ENCODE peak calls at places on chromosomes 4 and X, in seven cellular contexts. One of them, this sample, is unnamed.

GRCh38 chr4:87188063-87188462 is 32.4 kb downstream of the KLHL8 start:
- DNase-seq in iris pigment epithelial cell: peak; percentile 54
- DNase-seq in sciatic nerve: no peak
- DNase-seq in NCI-H1436: no peak
- DNase-seq in astrocyte of the spinal cord: peak; percentile 37
- DNase-seq in CD8-positive, alpha-beta T cell: no peak
- DNase-seq in NCI-H69: peak; percentile 53
- DNase-seq in this sample: no peak

GRCh38 chr4:156100651-156101050 is 147.0 kb upstream of the CTSO start:
- DNase-seq in sciatic nerve: no peak
- DNase-seq in NCI-H69: no peak
- DNase-seq in iris pigment epithelial cell: peak; percentile 48
- DNase-seq in astrocyte of the spinal cord: peak; percentile 50
- DNase-seq in CD8-positive, alpha-beta T cell: no peak
- DNase-seq in NCI-H1436: no peak
- DNase-seq in this sample: no peak

GRCh38 chr4:71195932-71196331 is 142.9 kb upstream of the SLC4A4 start:
- DNase-seq in iris pigment epithelial cell: peak; percentile 41
- DNase-seq in NCI-H69: no peak
- DNase-seq in sciatic nerve: no peak
- DNase-seq in CD8-positive, alpha-beta T cell: no peak
- DNase-seq in NCI-H1436: no peak
- DNase-seq in astrocyte of the spinal cord: peak; percentile 56
- DNase-seq in this sample: peak; percentile 78

GRCh38 chrX:129577473-129577872 is 37.4 kb downstream of the OCRL start:
- DNase-seq in iris pigment epithelial cell: peak; percentile 88
- DNase-seq in CD8-positive, alpha-beta T cell: no peak
- DNase-seq in NCI-H69: no peak
- DNase-seq in astrocyte of the spinal cord: peak; percentile 84
- DNase-seq in sciatic nerve: no peak
- DNase-seq in NCI-H1436: no peak
- DNase-seq in this sample: peak; percentile 86

GRCh38 chr4:76459291-76459723 is 24.3 kb downstream of the SHROOM3 start:
- DNase-seq in sciatic nerve: no peak
- DNase-seq in iris pigment epithelial cell: peak; percentile 75
- DNase-seq in NCI-H69: no peak
- DNase-seq in CD8-positive, alpha-beta T cell: no peak
- DNase-seq in astrocyte of the spinal cord: peak; percentile 85
- DNase-seq in NCI-H1436: no peak
- DNase-seq in this sample: peak; percentile 93

GRCh38 chrX:72573158-72573511 is 492 bp upstream of the HDAC8 start:
- DNase-seq in iris pigment epithelial cell: no peak
- DNase-seq in NCI-H1436: no peak
- DNase-seq in sciatic nerve: no peak
- DNase-seq in NCI-H69: no peak
- DNase-seq in CD8-positive, alpha-beta T cell: no peak
- DNase-seq in astrocyte of the spinal cord: no peak
- DNase-seq in this sample: no peak

GRCh38 chrX:130253916-130254315 is 14.8 kb downstream of the ZNF280C start:
- DNase-seq in iris pigment epithelial cell: no peak
- DNase-seq in NCI-H1436: no peak
- DNase-seq in astrocyte of the spinal cord: no peak
- DNase-seq in sciatic nerve: no peak
- DNase-seq in NCI-H69: peak; percentile 31
- DNase-seq in CD8-positive, alpha-beta T cell: no peak
- DNase-seq in this sample: no peak

GRCh38 chr4:78922207-78922606 is 17.0 kb downstream of the PAQR3 start:
- DNase-seq in sciatic nerve: no peak
- DNase-seq in NCI-H1436: no peak
- DNase-seq in astrocyte of the spinal cord: peak; percentile 39
- DNase-seq in iris pigment epithelial cell: peak; percentile 68
- DNase-seq in CD8-positive, alpha-beta T cell: no peak
- DNase-seq in NCI-H69: no peak
- DNase-seq in this sample: peak; percentile 38

GRCh38 chr4:153166971-153167501 is 37.2 kb upstream of the TRIM2 start:
- DNase-seq in iris pigment epithelial cell: peak; percentile 76
- DNase-seq in CD8-positive, alpha-beta T cell: no peak
- DNase-seq in astrocyte of the spinal cord: peak; percentile 81
- DNase-seq in sciatic nerve: no peak
- DNase-seq in NCI-H69: no peak
- DNase-seq in NCI-H1436: no peak
- DNase-seq in this sample: peak; percentile 28

GRCh38 chrX:17553451-17553850 is 178.5 kb downstream of the NHS start:
- DNase-seq in astrocyte of the spinal cord: peak; percentile 79
- DNase-seq in CD8-positive, alpha-beta T cell: no peak
- DNase-seq in NCI-H69: peak; percentile 8
- DNase-seq in NCI-H1436: no peak
- DNase-seq in sciatic nerve: no peak
- DNase-seq in iris pigment epithelial cell: peak; percentile 57
- DNase-seq in this sample: peak; percentile 88

GRCh38 chr4:177509346-177509745 is 67.1 kb upstream of the AGA start:
- DNase-seq in CD8-positive, alpha-beta T cell: no peak
- DNase-seq in sciatic nerve: no peak
- DNase-seq in NCI-H69: peak; percentile 86
- DNase-seq in astrocyte of the spinal cord: no peak
- DNase-seq in iris pigment epithelial cell: no peak
- DNase-seq in NCI-H1436: no peak
- DNase-seq in this sample: no peak

GRCh38 chr4:71204056-71204455 is 134.8 kb upstream of the SLC4A4 start:
- DNase-seq in astrocyte of the spinal cord: no peak
- DNase-seq in NCI-H1436: no peak
- DNase-seq in NCI-H69: no peak
- DNase-seq in CD8-positive, alpha-beta T cell: no peak
- DNase-seq in iris pigment epithelial cell: no peak
- DNase-seq in sciatic nerve: no peak
- DNase-seq in this sample: no peak

GRCh38 chr4:85209161-85209560 is 242.7 kb upstream of the WDFY3 start:
- DNase-seq in CD8-positive, alpha-beta T cell: no peak
- DNase-seq in iris pigment epithelial cell: peak; percentile 3
- DNase-seq in NCI-H69: no peak
- DNase-seq in astrocyte of the spinal cord: peak; percentile 8
- DNase-seq in sciatic nerve: no peak
- DNase-seq in NCI-H1436: no peak
- DNase-seq in this sample: peak; percentile 37

GRCh38 chrX:145727476-145727875 is 90.2 kb upstream of the SLITRK2 start:
- DNase-seq in iris pigment epithelial cell: no peak
- DNase-seq in NCI-H1436: no peak
- DNase-seq in astrocyte of the spinal cord: no peak
- DNase-seq in sciatic nerve: no peak
- DNase-seq in CD8-positive, alpha-beta T cell: no peak
- DNase-seq in NCI-H69: no peak
- DNase-seq in this sample: no peak

GRCh38 chr4:37628977-37629609 is 57.1 kb downstream of the RELL1 start:
- DNase-seq in CD8-positive, alpha-beta T cell: no peak
- DNase-seq in sciatic nerve: peak; percentile 65
- DNase-seq in NCI-H1436: no peak
- DNase-seq in iris pigment epithelial cell: peak; percentile 97
- DNase-seq in astrocyte of the spinal cord: peak; percentile 68
- DNase-seq in NCI-H69: no peak
- DNase-seq in this sample: peak; percentile 89

GRCh38 chr4:15598644-15599043 is 56.5 kb downstream of the FBXL5 start:
- DNase-seq in NCI-H69: no peak
- DNase-seq in iris pigment epithelial cell: peak; percentile 94
- DNase-seq in CD8-positive, alpha-beta T cell: no peak
- DNase-seq in sciatic nerve: no peak
- DNase-seq in NCI-H1436: no peak
- DNase-seq in astrocyte of the spinal cord: no peak
- DNase-seq in this sample: no peak

GRCh38 chrX:8820910-8821527 is 19.8 kb upstream of the FAM9A start:
- DNase-seq in astrocyte of the spinal cord: no peak
- DNase-seq in NCI-H69: peak; percentile 25
- DNase-seq in iris pigment epithelial cell: peak; percentile 2
- DNase-seq in sciatic nerve: no peak
- DNase-seq in CD8-positive, alpha-beta T cell: no peak
- DNase-seq in NCI-H1436: no peak
- DNase-seq in this sample: peak; percentile 16

GRCh38 chr4:18930487-18930886 is 908.9 kb upstream of the LCORL start:
- DNase-seq in NCI-H1436: no peak
- DNase-seq in astrocyte of the spinal cord: no peak
- DNase-seq in CD8-positive, alpha-beta T cell: no peak
- DNase-seq in iris pigment epithelial cell: no peak
- DNase-seq in sciatic nerve: no peak
- DNase-seq in NCI-H69: no peak
- DNase-seq in this sample: no peak

GRCh38 chr4:91684955-91685354 is 618.8 kb upstream of the GRID2 start:
- DNase-seq in astrocyte of the spinal cord: no peak
- DNase-seq in sciatic nerve: no peak
- DNase-seq in NCI-H69: no peak
- DNase-seq in NCI-H1436: no peak
- DNase-seq in iris pigment epithelial cell: no peak
- DNase-seq in CD8-positive, alpha-beta T cell: no peak
- DNase-seq in this sample: no peak

GRCh38 chrX:74118503-74118902 is 185.5 kb upstream of the ZCCHC13 start:
- DNase-seq in sciatic nerve: no peak
- DNase-seq in NCI-H1436: no peak
- DNase-seq in iris pigment epithelial cell: no peak
- DNase-seq in NCI-H69: peak; percentile 0
- DNase-seq in astrocyte of the spinal cord: no peak
- DNase-seq in CD8-positive, alpha-beta T cell: no peak
- DNase-seq in this sample: peak; percentile 68

GRCh38 chr4:125155251-125155650 is 159.5 kb upstream of the FAT4 start:
- DNase-seq in iris pigment epithelial cell: no peak
- DNase-seq in NCI-H69: no peak
- DNase-seq in NCI-H1436: no peak
- DNase-seq in sciatic nerve: no peak
- DNase-seq in CD8-positive, alpha-beta T cell: no peak
- DNase-seq in astrocyte of the spinal cord: no peak
- DNase-seq in this sample: no peak

GRCh38 chr4:6907658-6908191 is 1.9 kb upstream of the TBC1D14 start:
- DNase-seq in sciatic nerve: no peak
- DNase-seq in astrocyte of the spinal cord: no peak
- DNase-seq in NCI-H1436: no peak
- DNase-seq in CD8-positive, alpha-beta T cell: no peak
- DNase-seq in iris pigment epithelial cell: no peak
- DNase-seq in NCI-H69: peak; percentile 53
- DNase-seq in this sample: no peak

GRCh38 chrX:3585719-3586118 is 127.7 kb downstream of the PRKX start:
- DNase-seq in NCI-H69: no peak
- DNase-seq in CD8-positive, alpha-beta T cell: no peak
- DNase-seq in sciatic nerve: no peak
- DNase-seq in iris pigment epithelial cell: peak; percentile 8
- DNase-seq in astrocyte of the spinal cord: no peak
- DNase-seq in NCI-H1436: no peak
- DNase-seq in this sample: no peak

GRCh38 chr4:87835732-87836131 is 3.0 kb downstream of the MEPE start:
- DNase-seq in NCI-H69: no peak
- DNase-seq in sciatic nerve: no peak
- DNase-seq in CD8-positive, alpha-beta T cell: no peak
- DNase-seq in astrocyte of the spinal cord: peak; percentile 46
- DNase-seq in NCI-H1436: no peak
- DNase-seq in iris pigment epithelial cell: no peak
- DNase-seq in this sample: no peak

GRCh38 chr4:4639370-4639769 is 97.5 kb upstream of the STX18 start:
- DNase-seq in NCI-H1436: no peak
- DNase-seq in astrocyte of the spinal cord: no peak
- DNase-seq in NCI-H69: no peak
- DNase-seq in iris pigment epithelial cell: no peak
- DNase-seq in CD8-positive, alpha-beta T cell: no peak
- DNase-seq in sciatic nerve: no peak
- DNase-seq in this sample: no peak

GRCh38 chr4:137994858-137995257 is 247.3 kb downstream of the SLC7A11 start:
- DNase-seq in sciatic nerve: no peak
- DNase-seq in NCI-H1436: no peak
- DNase-seq in iris pigment epithelial cell: peak; percentile 79
- DNase-seq in astrocyte of the spinal cord: peak; percentile 56
- DNase-seq in NCI-H69: no peak
- DNase-seq in CD8-positive, alpha-beta T cell: no peak
- DNase-seq in this sample: peak; percentile 56

GRCh38 chr4:98816386-98816785 is 112.5 kb downstream of the EIF4E start:
- DNase-seq in sciatic nerve: no peak
- DNase-seq in NCI-H69: no peak
- DNase-seq in CD8-positive, alpha-beta T cell: no peak
- DNase-seq in NCI-H1436: no peak
- DNase-seq in iris pigment epithelial cell: no peak
- DNase-seq in astrocyte of the spinal cord: no peak
- DNase-seq in this sample: no peak

GRCh38 chr4:48858130-48858529 is 27.2 kb downstream of the OCIAD1 start:
- DNase-seq in NCI-H69: no peak
- DNase-seq in sciatic nerve: no peak
- DNase-seq in iris pigment epithelial cell: peak; percentile 59
- DNase-seq in CD8-positive, alpha-beta T cell: no peak
- DNase-seq in astrocyte of the spinal cord: no peak
- DNase-seq in NCI-H1436: no peak
- DNase-seq in this sample: peak; percentile 28

GRCh38 chrX:110086162-110086915 is 83.4 kb downstream of the TMEM164 start:
- DNase-seq in CD8-positive, alpha-beta T cell: no peak
- DNase-seq in NCI-H69: no peak
- DNase-seq in astrocyte of the spinal cord: peak; percentile 21
- DNase-seq in iris pigment epithelial cell: peak; percentile 69
- DNase-seq in sciatic nerve: no peak
- DNase-seq in NCI-H1436: no peak
- DNase-seq in this sample: peak; percentile 66

GRCh38 chr4:173782660-173783059 is 252.6 kb upstream of the HAND2 start:
- DNase-seq in NCI-H69: no peak
- DNase-seq in sciatic nerve: no peak
- DNase-seq in iris pigment epithelial cell: no peak
- DNase-seq in astrocyte of the spinal cord: no peak
- DNase-seq in CD8-positive, alpha-beta T cell: no peak
- DNase-seq in NCI-H1436: no peak
- DNase-seq in this sample: no peak

GRCh38 chr4:180059216-180059881 is 2183.9 kb upstream of the TENM3 start:
- DNase-seq in astrocyte of the spinal cord: peak; percentile 9
- DNase-seq in sciatic nerve: no peak
- DNase-seq in NCI-H69: peak; percentile 79
- DNase-seq in iris pigment epithelial cell: peak; percentile 0
- DNase-seq in CD8-positive, alpha-beta T cell: no peak
- DNase-seq in NCI-H1436: no peak
- DNase-seq in this sample: no peak

GRCh38 chr4:1767770-1768366 is 25.2 kb upstream of the FGFR3 start:
- DNase-seq in NCI-H69: peak; percentile 49
- DNase-seq in sciatic nerve: no peak
- DNase-seq in CD8-positive, alpha-beta T cell: no peak
- DNase-seq in NCI-H1436: no peak
- DNase-seq in iris pigment epithelial cell: peak; percentile 36
- DNase-seq in astrocyte of the spinal cord: peak; percentile 22
- DNase-seq in this sample: no peak

GRCh38 chrX:47745386-47745785 is 86.4 kb upstream of the UXT start:
- DNase-seq in sciatic nerve: no peak
- DNase-seq in NCI-H1436: no peak
- DNase-seq in iris pigment epithelial cell: peak; percentile 19
- DNase-seq in CD8-positive, alpha-beta T cell: no peak
- DNase-seq in NCI-H69: no peak
- DNase-seq in astrocyte of the spinal cord: no peak
- DNase-seq in this sample: no peak

GRCh38 chrX:129998006-129998405 is 15.6 kb downstream of the BCORL1 start:
- DNase-seq in iris pigment epithelial cell: no peak
- DNase-seq in astrocyte of the spinal cord: no peak
- DNase-seq in CD8-positive, alpha-beta T cell: no peak
- DNase-seq in NCI-H1436: no peak
- DNase-seq in NCI-H69: no peak
- DNase-seq in sciatic nerve: no peak
- DNase-seq in this sample: no peak

This sample was measured in M059J.